ENCODE peak calls at places on chromosomes 16 and 17, in nine cellular contexts. One of them, this sample, is unnamed.
A peak's percentile ranks its signal among the peaks of the same experiment; 100 is the strongest.

GRCh38 chr17:54324813-54325212 is 502.1 kb downstream of the KIF2B start:
- DNase-seq in thoracic aorta: no peak
- DNase-seq in Peyer's patch: no peak
- DNase-seq in transverse colon: no peak
- DNase-seq in SJSA1: no peak
- DNase-seq in cardiac muscle cell: no peak
- DNase-seq in psoas muscle: no peak
- DNase-seq in brain microvascular endothelial cell: no peak
- DNase-seq in colonic mucosa: no peak
- DNase-seq in this sample: no peak

GRCh38 chr16:14193316-14193871 is 122.3 kb downstream of the MRTFB start:
- DNase-seq in transverse colon: peak; percentile 45
- DNase-seq in brain microvascular endothelial cell: no peak
- DNase-seq in cardiac muscle cell: no peak
- DNase-seq in SJSA1: no peak
- DNase-seq in Peyer's patch: peak; percentile 55
- DNase-seq in thoracic aorta: no peak
- DNase-seq in psoas muscle: no peak
- DNase-seq in colonic mucosa: no peak
- DNase-seq in this sample: no peak

GRCh38 chr16:11396241-11397048 is 51.2 kb downstream of the RMI2 start:
- DNase-seq in SJSA1: peak; percentile 61
- DNase-seq in brain microvascular endothelial cell: peak; percentile 49
- DNase-seq in psoas muscle: peak; percentile 75
- DNase-seq in transverse colon: peak; percentile 68
- DNase-seq in cardiac muscle cell: peak; percentile 85
- DNase-seq in colonic mucosa: peak; percentile 73
- DNase-seq in Peyer's patch: peak; percentile 82
- DNase-seq in thoracic aorta: peak; percentile 21
- DNase-seq in this sample: peak; percentile 72

GRCh38 chr17:15261063-15261817 is 3.9 kb downstream of the PMP22 start:
- DNase-seq in cardiac muscle cell: peak; percentile 80
- DNase-seq in colonic mucosa: peak; percentile 43
- DNase-seq in thoracic aorta: no peak
- DNase-seq in brain microvascular endothelial cell: peak; percentile 57
- DNase-seq in SJSA1: peak; percentile 80
- DNase-seq in transverse colon: peak; percentile 49
- DNase-seq in Peyer's patch: peak; percentile 60
- DNase-seq in psoas muscle: peak; percentile 54
- DNase-seq in this sample: no peak

GRCh38 chr17:80871341-80871740 is 120.3 kb upstream of the CHMP6 start:
- DNase-seq in thoracic aorta: no peak
- DNase-seq in Peyer's patch: no peak
- DNase-seq in transverse colon: no peak
- DNase-seq in cardiac muscle cell: no peak
- DNase-seq in psoas muscle: no peak
- DNase-seq in SJSA1: no peak
- DNase-seq in colonic mucosa: no peak
- DNase-seq in brain microvascular endothelial cell: no peak
- DNase-seq in this sample: no peak

GRCh38 chr17:71966459-71967313 is 154.1 kb upstream of the SOX9 start:
- DNase-seq in psoas muscle: peak; percentile 25
- DNase-seq in cardiac muscle cell: no peak
- DNase-seq in thoracic aorta: peak; percentile 33
- DNase-seq in brain microvascular endothelial cell: no peak
- DNase-seq in transverse colon: no peak
- DNase-seq in SJSA1: no peak
- DNase-seq in colonic mucosa: no peak
- DNase-seq in Peyer's patch: no peak
- DNase-seq in this sample: no peak

GRCh38 chr17:59488805-59489204 is 76.6 kb upstream of the DHX40 start:
- DNase-seq in transverse colon: no peak
- DNase-seq in cardiac muscle cell: no peak
- DNase-seq in psoas muscle: no peak
- DNase-seq in brain microvascular endothelial cell: no peak
- DNase-seq in thoracic aorta: no peak
- DNase-seq in colonic mucosa: no peak
- DNase-seq in Peyer's patch: no peak
- DNase-seq in SJSA1: no peak
- DNase-seq in this sample: no peak

GRCh38 chr17:63274156-63274555 is 171.9 kb downstream of the CYB561 start:
- DNase-seq in psoas muscle: peak; percentile 18
- DNase-seq in cardiac muscle cell: no peak
- DNase-seq in thoracic aorta: no peak
- DNase-seq in brain microvascular endothelial cell: peak; percentile 50
- DNase-seq in Peyer's patch: no peak
- DNase-seq in transverse colon: no peak
- DNase-seq in SJSA1: no peak
- DNase-seq in colonic mucosa: no peak
- DNase-seq in this sample: no peak

GRCh38 chr17:33647976-33648375 is 354.9 kb upstream of the ASIC2 start:
- DNase-seq in psoas muscle: no peak
- DNase-seq in transverse colon: no peak
- DNase-seq in brain microvascular endothelial cell: peak; percentile 16
- DNase-seq in cardiac muscle cell: peak; percentile 43
- DNase-seq in SJSA1: no peak
- DNase-seq in thoracic aorta: no peak
- DNase-seq in colonic mucosa: no peak
- DNase-seq in Peyer's patch: no peak
- DNase-seq in this sample: no peak

GRCh38 chr17:68456529-68457167 is 648 bp downstream of the WIPI1 start:
- DNase-seq in thoracic aorta: peak; percentile 32
- DNase-seq in brain microvascular endothelial cell: peak; percentile 84
- DNase-seq in psoas muscle: peak; percentile 81
- DNase-seq in colonic mucosa: peak; percentile 85
- DNase-seq in SJSA1: peak; percentile 78
- DNase-seq in transverse colon: peak; percentile 82
- DNase-seq in cardiac muscle cell: peak; percentile 90
- DNase-seq in Peyer's patch: peak; percentile 81
- DNase-seq in this sample: peak; percentile 80

GRCh38 chr16:62014534-62014933 is 21.7 kb downstream of the CDH8 start:
- DNase-seq in psoas muscle: no peak
- DNase-seq in transverse colon: no peak
- DNase-seq in SJSA1: no peak
- DNase-seq in colonic mucosa: no peak
- DNase-seq in cardiac muscle cell: peak; percentile 8
- DNase-seq in Peyer's patch: no peak
- DNase-seq in thoracic aorta: no peak
- DNase-seq in brain microvascular endothelial cell: no peak
- DNase-seq in this sample: no peak

GRCh38 chr16:12067714-12068401 is 91.3 kb downstream of the SNX29 start:
- DNase-seq in transverse colon: peak; percentile 62
- DNase-seq in psoas muscle: no peak
- DNase-seq in cardiac muscle cell: peak; percentile 75
- DNase-seq in brain microvascular endothelial cell: peak; percentile 81
- DNase-seq in Peyer's patch: peak; percentile 85
- DNase-seq in colonic mucosa: peak; percentile 58
- DNase-seq in thoracic aorta: no peak
- DNase-seq in SJSA1: peak; percentile 55
- DNase-seq in this sample: peak; percentile 61

GRCh38 chr17:56648814-56649213 is 55.3 kb downstream of the NOG start:
- DNase-seq in brain microvascular endothelial cell: no peak
- DNase-seq in transverse colon: no peak
- DNase-seq in thoracic aorta: no peak
- DNase-seq in Peyer's patch: no peak
- DNase-seq in cardiac muscle cell: no peak
- DNase-seq in colonic mucosa: no peak
- DNase-seq in SJSA1: no peak
- DNase-seq in psoas muscle: no peak
- DNase-seq in this sample: no peak

GRCh38 chr17:43608313-43608712 is 53.4 kb downstream of the MEOX1 start:
- DNase-seq in Peyer's patch: no peak
- DNase-seq in cardiac muscle cell: no peak
- DNase-seq in brain microvascular endothelial cell: peak; percentile 29
- DNase-seq in transverse colon: no peak
- DNase-seq in psoas muscle: no peak
- DNase-seq in thoracic aorta: no peak
- DNase-seq in SJSA1: no peak
- DNase-seq in colonic mucosa: no peak
- DNase-seq in this sample: no peak

GRCh38 chr16:57500578-57501111 is 14.4 kb upstream of the DOK4 start:
- DNase-seq in colonic mucosa: no peak
- DNase-seq in transverse colon: no peak
- DNase-seq in thoracic aorta: no peak
- DNase-seq in Peyer's patch: no peak
- DNase-seq in psoas muscle: no peak
- DNase-seq in brain microvascular endothelial cell: no peak
- DNase-seq in cardiac muscle cell: peak; percentile 92
- DNase-seq in SJSA1: no peak
- DNase-seq in this sample: no peak

GRCh38 chr17:75570772-75571171 is 16.8 kb upstream of the MYO15B start:
- DNase-seq in cardiac muscle cell: no peak
- DNase-seq in psoas muscle: no peak
- DNase-seq in transverse colon: no peak
- DNase-seq in Peyer's patch: no peak
- DNase-seq in brain microvascular endothelial cell: no peak
- DNase-seq in thoracic aorta: no peak
- DNase-seq in SJSA1: no peak
- DNase-seq in colonic mucosa: no peak
- DNase-seq in this sample: no peak
- H3K27ac ChIP-seq in cardiac muscle cell: no peak overlapping the region
- H3K27ac ChIP-seq in psoas muscle: no peak overlapping the region
- H3K27ac ChIP-seq in transverse colon: peak overlapping the region; percentile 50
- H3K27ac ChIP-seq in Peyer's patch: peak overlapping the region; percentile 22
- H3K27ac ChIP-seq in brain microvascular endothelial cell: no peak overlapping the region
- H3K27ac ChIP-seq in thoracic aorta: no peak overlapping the region
- H3K27ac ChIP-seq in SJSA1: no peak overlapping the region
- H3K27ac ChIP-seq in colonic mucosa: peak overlapping the region; percentile 33
- H3K27ac ChIP-seq in this sample: peak overlapping the region; percentile 62

GRCh38 chr17:42568341-42569111 is 1.6 kb downstream of the MLX start:
- DNase-seq in SJSA1: no peak
- DNase-seq in transverse colon: peak; percentile 8
- DNase-seq in cardiac muscle cell: no peak
- DNase-seq in psoas muscle: no peak
- DNase-seq in brain microvascular endothelial cell: no peak
- DNase-seq in thoracic aorta: no peak
- DNase-seq in Peyer's patch: no peak
- DNase-seq in colonic mucosa: no peak
- DNase-seq in this sample: no peak

GRCh38 chr17:42564815-42565522 is 1.9 kb upstream of the MLX start:
- DNase-seq in brain microvascular endothelial cell: no peak
- DNase-seq in cardiac muscle cell: no peak
- DNase-seq in psoas muscle: no peak
- DNase-seq in colonic mucosa: no peak
- DNase-seq in Peyer's patch: no peak
- DNase-seq in SJSA1: no peak
- DNase-seq in thoracic aorta: no peak
- DNase-seq in transverse colon: no peak
- DNase-seq in this sample: no peak

GRCh38 chr17:42565523-42566214 is 1.2 kb upstream of the MLX start:
- DNase-seq in Peyer's patch: no peak
- DNase-seq in thoracic aorta: no peak
- DNase-seq in colonic mucosa: no peak
- DNase-seq in transverse colon: no peak
- DNase-seq in cardiac muscle cell: no peak
- DNase-seq in psoas muscle: no peak
- DNase-seq in brain microvascular endothelial cell: no peak
- DNase-seq in SJSA1: no peak
- DNase-seq in this sample: no peak

GRCh38 chr17:42566873-42567573 is at the start of gene MLX:
- DNase-seq in colonic mucosa: peak; percentile 95
- DNase-seq in brain microvascular endothelial cell: peak; percentile 76
- DNase-seq in psoas muscle: peak; percentile 96
- DNase-seq in transverse colon: peak; percentile 96
- DNase-seq in Peyer's patch: peak; percentile 97
- DNase-seq in thoracic aorta: peak; percentile 72
- DNase-seq in SJSA1: peak; percentile 87
- DNase-seq in cardiac muscle cell: peak; percentile 96
- DNase-seq in this sample: peak; percentile 85

DNA sequence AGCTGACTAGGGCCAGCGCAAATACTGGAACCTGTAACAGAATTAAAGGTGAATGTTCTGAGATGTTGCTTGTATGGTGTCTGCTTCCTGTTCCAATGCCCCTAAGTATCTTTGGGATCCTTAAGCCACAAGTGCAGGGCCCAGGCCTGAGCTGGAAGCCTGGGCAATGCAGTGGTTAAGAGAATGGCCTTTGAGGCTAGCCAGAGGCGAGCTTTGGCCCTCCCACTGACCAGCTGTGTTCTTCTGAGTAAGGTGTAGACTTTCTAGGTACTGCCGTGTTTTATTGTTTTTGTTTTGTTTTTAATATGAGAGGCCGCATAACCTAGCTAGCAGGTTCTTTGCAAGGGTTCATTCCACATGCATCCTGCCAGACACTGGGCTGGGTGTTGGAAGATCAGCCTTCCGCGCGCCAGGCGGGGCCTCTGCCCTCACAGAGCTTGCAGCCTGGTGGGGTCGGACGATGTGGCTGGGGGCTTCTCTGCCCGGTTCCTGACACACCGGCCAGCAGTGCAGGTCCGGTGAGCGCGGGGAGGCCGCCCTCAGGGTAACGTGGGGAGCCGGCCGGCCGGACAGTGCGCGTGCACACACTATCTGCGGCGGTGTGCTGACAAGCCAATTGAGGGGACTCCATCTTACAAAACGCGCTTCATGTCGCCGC is 556 bp upstream of the MLX start:
- DNase-seq in cardiac muscle cell: no peak
- DNase-seq in Peyer's patch: no peak
- DNase-seq in transverse colon: peak; percentile 34
- DNase-seq in thoracic aorta: no peak
- DNase-seq in brain microvascular endothelial cell: no peak
- DNase-seq in colonic mucosa: no peak
- DNase-seq in SJSA1: no peak
- DNase-seq in psoas muscle: no peak
- DNase-seq in this sample: no peak
- H3K27ac ChIP-seq in cardiac muscle cell: peak overlapping the region; percentile 78
- H3K27ac ChIP-seq in Peyer's patch: peak overlapping the region; percentile 97
- H3K27ac ChIP-seq in transverse colon: peak overlapping the region; percentile 87
- H3K27ac ChIP-seq in thoracic aorta: peak overlapping the region; percentile 93
- H3K27ac ChIP-seq in brain microvascular endothelial cell: peak overlapping the region; percentile 60
- H3K27ac ChIP-seq in colonic mucosa: peak overlapping the region; percentile 87
- H3K27ac ChIP-seq in SJSA1: peak overlapping the region; percentile 55
- H3K27ac ChIP-seq in psoas muscle: peak overlapping the region; percentile 96
- H3K27ac ChIP-seq in this sample: peak overlapping the region; percentile 81

DNA sequence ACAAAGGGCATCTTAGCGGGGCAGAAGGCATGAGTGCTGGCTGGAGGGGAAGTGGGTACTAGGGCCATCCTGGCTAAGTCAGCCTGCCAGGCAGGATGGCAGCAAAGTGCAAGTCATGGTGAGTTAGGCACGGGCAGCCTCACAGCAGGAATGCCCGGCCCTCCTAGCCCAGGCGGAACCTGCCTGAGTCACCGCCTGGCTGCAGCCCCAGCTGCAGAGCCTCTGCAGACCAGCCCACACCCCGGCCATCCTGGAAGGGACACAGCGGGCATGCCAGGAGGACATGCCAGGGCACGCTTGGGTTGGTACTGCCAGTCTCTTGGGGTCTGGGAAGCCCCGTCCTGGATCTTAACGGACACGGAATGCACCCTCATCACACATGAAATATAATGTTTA is 4.9 kb upstream of the ALDH3A1 start:
- DNase-seq in cardiac muscle cell: no peak
- DNase-seq in colonic mucosa: peak; percentile 57
- DNase-seq in Peyer's patch: peak; percentile 85
- DNase-seq in thoracic aorta: peak; percentile 62
- DNase-seq in psoas muscle: peak; percentile 86
- DNase-seq in SJSA1: peak; percentile 50
- DNase-seq in transverse colon: peak; percentile 80
- DNase-seq in brain microvascular endothelial cell: peak; percentile 51
- DNase-seq in this sample: no peak
- H3K27ac ChIP-seq in cardiac muscle cell: no peak overlapping the region
- H3K27ac ChIP-seq in colonic mucosa: peak overlapping the region; percentile 4
- H3K27ac ChIP-seq in Peyer's patch: peak overlapping the region; percentile 20
- H3K27ac ChIP-seq in thoracic aorta: peak overlapping the region; percentile 97
- H3K27ac ChIP-seq in psoas muscle: peak overlapping the region; percentile 92
- H3K27ac ChIP-seq in SJSA1: peak overlapping the region; percentile 91
- H3K27ac ChIP-seq in transverse colon: peak overlapping the region; percentile 57
- H3K27ac ChIP-seq in brain microvascular endothelial cell: peak overlapping the region; percentile 40
- H3K27ac ChIP-seq in this sample: peak overlapping the region; percentile 55

GRCh38 chr16:20430948-20431347 is 20.4 kb upstream of the ACSM2A start:
- DNase-seq in psoas muscle: no peak
- DNase-seq in colonic mucosa: no peak
- DNase-seq in SJSA1: no peak
- DNase-seq in brain microvascular endothelial cell: no peak
- DNase-seq in transverse colon: no peak
- DNase-seq in thoracic aorta: no peak
- DNase-seq in cardiac muscle cell: no peak
- DNase-seq in Peyer's patch: no peak
- DNase-seq in this sample: no peak
- H3K27ac ChIP-seq in psoas muscle: no peak overlapping the region
- H3K27ac ChIP-seq in colonic mucosa: no peak overlapping the region
- H3K27ac ChIP-seq in SJSA1: no peak overlapping the region
- H3K27ac ChIP-seq in brain microvascular endothelial cell: no peak overlapping the region
- H3K27ac ChIP-seq in transverse colon: no peak overlapping the region
- H3K27ac ChIP-seq in thoracic aorta: no peak overlapping the region
- H3K27ac ChIP-seq in cardiac muscle cell: no peak overlapping the region
- H3K27ac ChIP-seq in Peyer's patch: no peak overlapping the region
- H3K27ac ChIP-seq in this sample: no peak overlapping the region

This sample was measured in tibial nerve.